ENCODE peak calls at places on chromosomes 13 and 19, in four cellular contexts. T, X, S and P are unnamed samples.

GRCh38 chr19:2639999-2640398 is 62.5 kb downstream of the GNG7 start:
- DNase-seq in T (no peak), X (no peak), S (no peak), P (no peak)

GRCh38 chr13:30520571-30520970 is 54.8 kb upstream of the HMGB1 start:
- DNase-seq in T (no peak), X (no peak), S (peak), P (no peak)

GRCh38 chr19:30651691-30652090 is 279.5 kb downstream of the ZNF536 start:
- DNase-seq in T (no peak), X (no peak), S (no peak), P (no peak)

GRCh38 chr13:107554355-107554905 is 660.9 kb downstream of the LIG4 start:
- DNase-seq in T (no peak), X (no peak), S (no peak), P (peak)

GRCh38 chr13:45541806-45542205 is 73.7 kb downstream of the ERICH6B start:
- DNase-seq in T (no peak), X (no peak), S (no peak), P (no peak)

GRCh38 chr13:33376212-33376611 is 90.7 kb upstream of the STARD13 start:
- DNase-seq in T (no peak), X (no peak), S (no peak), P (no peak)

GRCh38 chr19:4449022-4449825 is 8.4 kb downstream of the UBXN6 start:
- DNase-seq in T (peak), X (no peak), S (peak), P (no peak)

GRCh38 chr19:8576273-8576993 is 809 bp downstream of the MYO1F start:
- DNase-seq in T (no peak), X (no peak), S (no peak), P (no peak)